ENCODE peak calls at places on chromosomes 7 and 10, in four cellular contexts. N, V, T and L are unnamed samples.

GRCh38 chr7:39948375-39948774 is 1.7 kb upstream of the CDK13 start:
- DNase-seq in N (no peak), V (no peak), T (no peak), L (no peak)

GRCh38 chr7:105890290-105890997 is 14.0 kb upstream of the ATXN7L1 start:
- DNase-seq in N (peak), V (peak), T (no peak), L (no peak)

GRCh38 chr10:26214004-26214403 is 2.6 kb upstream of the GAD2 start:
- DNase-seq in N (no peak), V (no peak), T (no peak), L (no peak)

GRCh38 chr7:67773081-67773480 is 776.4 kb downstream of the TYW1 start:
- DNase-seq in N (no peak), V (no peak), T (no peak), L (no peak)

GRCh38 chr10:130111848-130112180 is 1.2 kb upstream of the C10orf143 start:
- DNase-seq in N (no peak), V (no peak), T (no peak), L (no peak)

GRCh38 chr7:98110249-98111022 is 3.8 kb downstream of the LMTK2 start:
- DNase-seq in N (no peak), V (no peak), T (peak), L (no peak)

GRCh38 chr7:25187932-25188331 is 40.4 kb downstream of the NPVF start:
- DNase-seq in N (no peak), V (no peak), T (no peak), L (no peak)

GRCh38 chr7:138948403-138948802 is 32.8 kb downstream of the KIAA1549 start:
- DNase-seq in N (no peak), V (no peak), T (no peak), L (no peak)